ENCODE peak calls at places on chromosome 9, in nine cellular contexts. J, N, W, I, S, V, K, D and Z are unnamed samples.

GRCh38 chr9:95807326-95807947 is 68.1 kb upstream of the ERCC6L2 start:
- DNase-seq in J (no peak), N (no peak), W (no peak), I (no peak), S (no peak), V (no peak), K (peak; percentile 39), D (no peak), Z (peak; percentile 83)

GRCh38 chr9:99818439-99818992 is 3.2 kb upstream of the NR4A3 start:
- DNase-seq in J (no peak), N (no peak), W (no peak), I (no peak), S (no peak), V (no peak), K (no peak), D (no peak), Z (peak; percentile 18)

GRCh38 chr9:110669439-110669838 is 848 bp downstream of the MUSK start:
- DNase-seq in J (no peak), N (peak; percentile 15), W (no peak), I (no peak), S (no peak), V (no peak), K (no peak), D (no peak), Z (no peak)

GRCh38 chr9:72271617-72272478 is 93.2 kb downstream of the ZFAND5 start:
- DNase-seq in J (no peak), N (peak; percentile 13), W (peak; percentile 15), I (no peak), S (peak; percentile 49), V (peak; percentile 66), K (peak; percentile 55), D (peak; percentile 55), Z (peak; percentile 84)

GRCh38 chr9:100308965-100309564 is 43.7 kb downstream of the TEX10 start:
- DNase-seq in J (no peak), N (peak; percentile 8), W (no peak), I (no peak), S (no peak), V (no peak), K (peak; percentile 85), D (no peak), Z (no peak)

GRCh38 chr9:133162802-133163558 is 734 bp downstream of the GBGT1 start:
- DNase-seq in J (peak; percentile 47), N (no peak), W (no peak), I (peak; percentile 85), S (no peak), V (no peak), K (no peak), D (no peak), Z (no peak)

GRCh38 chr9:96523429-96523828 is 73.5 kb downstream of the HABP4 start:
- DNase-seq in J (no peak), N (peak; percentile 23), W (no peak), I (no peak), S (no peak), V (no peak), K (no peak), D (peak; percentile 78), Z (peak; percentile 68)

GRCh38 chr9:14278291-14278721 is 35.6 kb downstream of the NFIB start:
- DNase-seq in J (no peak), N (peak; percentile 94), W (no peak), I (no peak), S (no peak), V (no peak), K (peak; percentile 82), D (no peak), Z (no peak)

GRCh38 chr9:93230185-93230584 is 46.2 kb downstream of the WNK2 start:
- DNase-seq in J (no peak), N (no peak), W (no peak), I (no peak), S (no peak), V (no peak), K (no peak), D (no peak), Z (no peak)

GRCh38 chr9:85994191-85994590 is 53.2 kb downstream of the NAA35 start:
- DNase-seq in J (no peak), N (no peak), W (no peak), I (no peak), S (no peak), V (no peak), K (no peak), D (no peak), Z (no peak)

GRCh38 chr9:86629530-86629929 is 275.3 kb upstream of the TUT7 start:
- DNase-seq in J (no peak), N (no peak), W (no peak), I (no peak), S (no peak), V (no peak), K (no peak), D (no peak), Z (no peak)

GRCh38 chr9:108212179-108212578 is 643.6 kb downstream of the ACTL7B start:
- DNase-seq in J (no peak), N (no peak), W (no peak), I (no peak), S (no peak), V (no peak), K (no peak), D (peak; percentile 32), Z (no peak)

GRCh38 chr9:36407122-36407723 is 7.2 kb upstream of the RNF38 start:
- DNase-seq in J (peak; percentile 50), N (no peak), W (peak; percentile 51), I (no peak), S (peak; percentile 67), V (peak; percentile 25), K (peak; percentile 65), D (peak; percentile 28), Z (peak; percentile 72)

GRCh38 chr9:27645166-27645840 is 72.0 kb upstream of the C9orf72 start:
- DNase-seq in J (no peak), N (no peak), W (no peak), I (no peak), S (no peak), V (no peak), K (no peak), D (no peak), Z (no peak)

GRCh38 chr9:78436873-78437272 is 139.9 kb downstream of the PSAT1 start:
- DNase-seq in J (no peak), N (no peak), W (no peak), I (no peak), S (no peak), V (no peak), K (no peak), D (no peak), Z (no peak)

GRCh38 chr9:137341227-137341626 is 39.2 kb upstream of the NRARP start:
- DNase-seq in J (no peak), N (no peak), W (no peak), I (no peak), S (no peak), V (no peak), K (no peak), D (no peak), Z (no peak)

GRCh38 chr9:137347928-137348327 is 45.9 kb upstream of the NRARP start:
- DNase-seq in J (no peak), N (no peak), W (no peak), I (no peak), S (no peak), V (no peak), K (no peak), D (no peak), Z (no peak)

GRCh38 chr9:137339606-137340462 is 37.8 kb upstream of the NRARP start:
- DNase-seq in J (no peak), N (peak; percentile 65), W (no peak), I (no peak), S (no peak), V (no peak), K (peak; percentile 34), D (no peak), Z (no peak)

GRCh38 chr9:137339045-137339444 is 37.0 kb upstream of the NRARP start:
- DNase-seq in J (no peak), N (peak; percentile 42), W (no peak), I (no peak), S (no peak), V (no peak), K (peak; percentile 17), D (no peak), Z (no peak)

GRCh38 chr9:137342482-137342881 is 40.4 kb upstream of the NRARP start:
- DNase-seq in J (no peak), N (no peak), W (no peak), I (no peak), S (no peak), V (no peak), K (no peak), D (no peak), Z (no peak)
- H3K9me3 ChIP-seq in J (peaks cover 16% of the 10 kb centered on the region), N (peaks cover 7% of the 10 kb centered on the region), W (no peaks in the 10 kb centered on the region), I (peaks cover 13% of the 10 kb centered on the region), S (peaks cover 6% of the 10 kb centered on the region), V (peaks cover 11% of the 10 kb centered on the region), K (peaks cover 12% of the 10 kb centered on the region), D (peaks cover 17% of the 10 kb centered on the region), Z (no peaks in the 10 kb centered on the region)

DNA sequence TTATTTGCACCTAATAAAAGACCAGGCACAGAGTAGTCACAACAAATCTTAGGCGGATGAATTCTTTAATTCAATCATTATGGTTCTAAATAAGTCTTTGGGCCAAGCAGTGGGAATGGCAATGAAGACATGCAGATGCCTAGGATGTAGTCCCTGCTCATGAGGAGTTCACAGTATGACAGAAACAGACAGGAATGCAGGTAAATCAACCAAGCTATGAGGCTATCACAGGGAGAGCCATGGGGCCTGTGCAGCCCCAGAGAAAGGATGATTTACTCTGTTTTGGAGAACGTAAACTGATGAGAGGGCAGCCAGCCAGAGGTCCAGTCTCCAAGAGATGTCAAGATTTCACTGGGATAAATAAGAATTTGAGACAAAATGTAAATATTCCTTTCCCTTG is 129.4 kb downstream of the TRIM32 start:
- DNase-seq in J (no peak), N (no peak), W (no peak), I (no peak), S (no peak), V (no peak), K (no peak), D (no peak), Z (no peak)
- H3K9me3 ChIP-seq in J (no peaks in the 10 kb centered on the region), N (no peaks in the 10 kb centered on the region), W (no peaks in the 10 kb centered on the region), I (no peaks in the 10 kb centered on the region), S (no peaks in the 10 kb centered on the region), V (no peaks in the 10 kb centered on the region), K (no peaks in the 10 kb centered on the region), D (no peaks in the 10 kb centered on the region), Z (no peaks in the 10 kb centered on the region)

GRCh38 chr9:135919318-135919717 is 12.0 kb upstream of the CAMSAP1 start:
- DNase-seq in J (no peak), N (no peak), W (no peak), I (peak; percentile 60), S (no peak), V (no peak), K (no peak), D (no peak), Z (no peak)
- H3K9me3 ChIP-seq in J (peaks cover 39% of the 10 kb centered on the region), N (peaks cover 14% of the 10 kb centered on the region), W (peaks cover 13% of the 10 kb centered on the region), I (peaks cover 56% of the 10 kb centered on the region), S (peaks cover 35% of the 10 kb centered on the region), V (peaks cover 21% of the 10 kb centered on the region), K (peaks cover 35% of the 10 kb centered on the region), D (peaks cover 22% of the 10 kb centered on the region), Z (no peaks in the 10 kb centered on the region)

DNA sequence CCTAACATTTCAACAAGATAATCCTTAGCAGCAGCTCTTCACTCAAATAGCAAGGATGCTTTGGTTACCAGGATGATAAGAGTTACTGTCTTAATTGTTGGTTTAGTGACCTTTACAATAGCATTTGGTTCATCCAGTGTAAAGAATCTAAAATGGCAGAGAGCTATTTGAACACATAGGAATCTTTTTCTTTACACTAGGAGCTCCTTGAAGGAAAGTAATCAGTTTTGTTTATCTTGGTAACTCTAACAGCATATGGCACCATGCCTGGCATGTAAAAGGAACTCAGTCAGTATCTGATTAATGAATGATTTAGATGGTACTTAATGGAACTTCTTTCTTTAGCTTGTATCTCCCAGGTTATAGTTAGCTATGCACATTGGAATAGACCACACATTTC is 10.0 kb downstream of the PSMD5 start:
- DNase-seq in J (no peak), N (no peak), W (no peak), I (no peak), S (no peak), V (no peak), K (peak; percentile 57), D (no peak), Z (no peak)
- H3K9me3 ChIP-seq in J (no peaks in the 10 kb centered on the region), N (no peaks in the 10 kb centered on the region), W (no peaks in the 10 kb centered on the region), I (no peaks in the 10 kb centered on the region), S (no peaks in the 10 kb centered on the region), V (no peaks in the 10 kb centered on the region), K (no peaks in the 10 kb centered on the region), D (no peaks in the 10 kb centered on the region), Z (no peaks in the 10 kb centered on the region)